ENCODE peak calls at places on chromosomes 1 and 21, in seven cellular contexts. W, U, V, B, R, Y and K are unnamed samples.
A peak's percentile ranks its signal among the peaks of the same experiment; 100 is the strongest.

GRCh38 chr21:34983680-34984086 is 65.4 kb downstream of the RUNX1 start:
- DNase-seq in W (no peak), U (no peak), V (no peak), B (no peak), R (no peak), Y (no peak), K (no peak)

GRCh38 chr1:173122344-173122880 is 71.7 kb upstream of the TNFSF18 start:
- DNase-seq in W (no peak), U (no peak), V (no peak), B (no peak), R (no peak), Y (no peak), K (no peak)

GRCh38 chr1:42949312-42950145 is 9.1 kb downstream of the SLC2A1 start:
- DNase-seq in W (no peak), U (no peak), V (no peak), B (no peak), R (peak; percentile 55), Y (no peak), K (no peak)

GRCh38 chr21:34913786-34914185 is 135.3 kb downstream of the RUNX1 start:
- DNase-seq in W (no peak), U (no peak), V (no peak), B (no peak), R (no peak), Y (no peak), K (no peak)

GRCh38 chr1:186958520-186958919 is 129.8 kb downstream of the PLA2G4A start:
- DNase-seq in W (no peak), U (no peak), V (no peak), B (no peak), R (no peak), Y (no peak), K (no peak)

GRCh38 chr1:4622821-4623220 is 31.6 kb upstream of the AJAP1 start:
- DNase-seq in W (no peak), U (no peak), V (no peak), B (no peak), R (no peak), Y (no peak), K (no peak)

GRCh38 chr1:89863165-89863835 is 42.5 kb downstream of the LRRC8D start:
- DNase-seq in W (no peak), U (no peak), V (no peak), B (no peak), R (peak; percentile 12), Y (no peak), K (no peak)

GRCh38 chr1:111761717-111762116 is 6.0 kb downstream of the DDX20 start:
- DNase-seq in W (no peak), U (no peak), V (no peak), B (no peak), R (no peak), Y (no peak), K (no peak)

GRCh38 chr1:212667223-212668139 is 32.2 kb downstream of the BATF3 start:
- DNase-seq in W (no peak), U (peak; percentile 55), V (peak; percentile 24), B (no peak), R (peak; percentile 35), Y (no peak), K (peak; percentile 23)

GRCh38 chr1:198681831-198682756 is 43.3 kb downstream of the PTPRC start:
- DNase-seq in W (no peak), U (peak; percentile 68), V (peak; percentile 22), B (peak; percentile 58), R (peak; percentile 98), Y (peak; percentile 94), K (no peak)